ENCODE peak calls at places on chromosomes 2 and 18, in seven cellular contexts. F is SK-N-SH, Z is HepG2, X is K562, M is HCT116, U is GM12878, A is H1. H is an unnamed sample.

GRCh38 chr2:1971124-1971523 is 226.8 kb upstream of the PXDN start:
- DNase-seq in Z (no peak), U (no peak), A (peak), M (no peak), X (no peak), F (no peak), H (no peak)

GRCh38 chr2:85448840-85449588 is 30.5 kb downstream of the SH2D6 start:
- DNase-seq in F (no peak), U (no peak), A (no peak), M (no peak), X (no peak), Z (no peak), H (no peak)

GRCh38 chr2:239938651-239939486 is 86.3 kb downstream of the NDUFA10 start:
- DNase-seq in A (no peak), Z (no peak), U (no peak), F (no peak), M (no peak), X (no peak), H (no peak)

GRCh38 chr2:111905990-111906735 is 7.8 kb downstream of the MERTK start:
- DNase-seq in A (no peak), Z (no peak), F (no peak), X (no peak), U (peak), M (no peak), H (no peak)

GRCh38 chr2:191066281-191067233 is 52.6 kb upstream of the STAT1 start:
- DNase-seq in F (no peak), X (no peak), M (no peak), U (no peak), Z (no peak), A (no peak), H (no peak)

GRCh38 chr2:185859506-185859905 is 120.9 kb downstream of the FSIP2 start:
- DNase-seq in X (no peak), F (no peak), M (no peak), U (no peak), A (no peak), Z (no peak), H (no peak)

GRCh38 chr2:235204923-235205322 is 253.1 kb downstream of the SH3BP4 start:
- DNase-seq in M (no peak), A (peak), X (no peak), Z (no peak), U (no peak), F (no peak), H (no peak)

GRCh38 chr2:28346587-28346986 is 46.1 kb upstream of the FOSL2 start:
- DNase-seq in M (no peak), U (no peak), F (peak), X (no peak), A (no peak), Z (no peak), H (no peak)

GRCh38 chr2:128789221-128789620 is 470.6 kb upstream of the HS6ST1 start:
- DNase-seq in Z (no peak), X (no peak), F (no peak), U (no peak), M (no peak), A (peak), H (no peak)

GRCh38 chr2:231926180-231926741 is at the start of gene NPPC:
- DNase-seq in U (no peak), A (peak), M (no peak), F (peak), X (peak), Z (peak), H (peak)

GRCh38 chr2:133674433-133675331 is 106.4 kb upstream of the NCKAP5 start:
- DNase-seq in A (peak), F (no peak), M (no peak), X (no peak), U (no peak), Z (peak), H (peak)

GRCh38 chr2:7673843-7674242 is 756.6 kb downstream of the RNF144A start:
- DNase-seq in Z (no peak), U (no peak), F (no peak), M (no peak), A (no peak), X (no peak), H (no peak)

GRCh38 chr2:128260239-128261138 is 58.2 kb downstream of the HS6ST1 start:
- DNase-seq in M (peak), A (peak), F (peak), Z (peak), U (no peak), X (no peak), H (no peak)

GRCh38 chr2:78541088-78541450 is 484.4 kb upstream of the REG3G start:
- DNase-seq in Z (peak), A (no peak), U (no peak), M (no peak), X (peak), F (no peak), H (no peak)

GRCh38 chr2:197675711-197676188 is 363 bp upstream of the RFTN2 start:
- DNase-seq in U (no peak), A (no peak), Z (no peak), F (no peak), X (no peak), M (no peak), H (no peak)

GRCh38 chr2:152648336-152648735 is 68.9 kb downstream of the PRPF40A start:
- DNase-seq in A (no peak), X (no peak), Z (peak), F (no peak), M (no peak), U (no peak), H (no peak)

GRCh38 chr2:200177971-200178911 is 128.3 kb upstream of the SPATS2L start:
- DNase-seq in Z (no peak), F (no peak), M (no peak), A (no peak), U (no peak), X (no peak), H (no peak)

GRCh38 chr2:33785201-33786106 is 186.4 kb upstream of the FAM98A start:
- DNase-seq in M (no peak), Z (no peak), U (peak), A (no peak), F (no peak), X (no peak), H (no peak)

GRCh38 chr2:172094319-172095145 is 8.2 kb downstream of the DLX2 start:
- DNase-seq in X (no peak), Z (no peak), F (peak), U (no peak), A (peak), M (no peak), H (no peak)

DNA sequence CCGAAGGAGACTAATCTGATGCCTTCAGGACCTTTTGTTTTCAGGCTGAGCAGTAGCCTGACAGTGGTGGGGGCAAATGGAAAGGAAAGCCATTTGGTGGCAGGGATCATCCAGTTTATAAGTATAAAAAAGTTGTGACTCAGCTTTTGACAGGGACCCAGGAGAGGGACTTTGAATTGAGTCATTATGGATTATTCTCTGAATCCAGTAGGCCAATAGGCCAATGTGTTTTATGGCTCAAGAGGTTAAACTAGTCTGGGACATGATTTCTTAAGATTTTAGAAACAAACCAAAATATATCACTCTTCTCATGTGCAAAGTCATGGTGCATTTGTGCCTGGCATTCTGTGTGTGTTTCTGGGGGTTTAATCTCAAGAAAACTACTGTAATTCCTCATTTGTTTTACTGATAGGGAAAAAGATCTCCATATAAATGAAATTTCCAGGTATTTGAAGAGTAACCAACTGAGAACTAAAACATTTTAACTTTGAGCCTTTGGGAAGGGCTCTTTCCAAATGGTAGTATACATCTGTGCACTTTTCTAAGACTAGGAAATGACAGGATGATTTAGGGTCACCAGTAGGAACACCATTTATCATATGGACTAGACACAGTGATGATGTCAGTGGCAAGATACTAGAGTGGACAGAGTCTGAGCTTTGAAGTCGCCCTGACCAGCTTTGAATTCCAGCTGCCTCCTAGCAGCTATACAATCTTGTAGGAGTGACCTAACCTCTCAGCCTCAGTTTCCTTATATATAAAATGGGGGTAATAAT is 56.6 kb downstream of the E2F6 start:
- DNase-seq in M (no peak), F (no peak), X (no peak), A (no peak), Z (no peak), U (no peak), H (no peak)
- TF ChIP-seq JUND in M (no peak), F (no peak), X (peak), A (no peak), Z (no peak), U (no peak), H (no peak)

GRCh38 chr2:176200971-176201370 is 12.5 kb downstream of the HOXD1 start:
- DNase-seq in Z (no peak), A (no peak), U (no peak), M (no peak), F (no peak), X (no peak), H (no peak)

GRCh38 chr2:176202491-176202890 is 14.0 kb downstream of the HOXD1 start:
- DNase-seq in Z (no peak), M (no peak), U (no peak), A (no peak), F (no peak), X (no peak), H (no peak)

GRCh38 chr2:176199902-176200301 is 11.4 kb downstream of the HOXD1 start:
- DNase-seq in M (no peak), Z (no peak), A (no peak), U (no peak), F (no peak), X (no peak), H (no peak)
- TF ChIP-seq JUND in M (no peak), Z (no peak), A (no peak), U (no peak), F (no peak), X (no peak), H (no peak)

GRCh38 chr2:127007652-127008051 is 99.3 kb downstream of the BIN1 start:
- DNase-seq in M (no peak), Z (no peak), U (no peak), X (no peak), A (no peak), F (no peak), H (no peak)
- TF ChIP-seq JUND in M (no peak), Z (no peak), U (no peak), X (no peak), A (no peak), F (no peak), H (no peak)

DNA sequence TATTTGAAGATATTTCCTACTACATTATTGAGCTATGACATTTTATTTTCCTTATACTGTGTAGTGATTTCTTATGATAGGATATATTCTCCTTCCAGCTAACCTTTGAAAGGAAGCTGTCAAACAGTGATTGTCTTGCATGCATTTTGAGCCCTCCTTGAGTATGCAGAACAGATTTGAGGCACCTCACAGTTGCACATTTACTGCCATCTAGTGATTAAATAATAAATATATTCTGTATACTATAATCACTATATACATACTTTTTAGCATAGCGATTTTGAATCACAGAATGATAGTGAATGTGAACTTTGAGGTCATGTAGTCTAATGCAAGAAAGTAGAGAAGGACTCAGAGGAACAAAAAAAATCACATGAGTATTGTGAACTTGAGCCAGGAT is 268.4 kb upstream of the CDH19 start:
- DNase-seq in M (no peak), A (no peak), U (no peak), X (no peak), F (peak), Z (no peak), H (peak)
- TF ChIP-seq JUND in M (no peak), A (no peak), U (no peak), X (no peak), F (no peak), Z (no peak), H (no peak)

GRCh38 chr2:223109341-223109740 is 57.4 kb downstream of the KCNE4 start:
- DNase-seq in U (no peak), A (no peak), M (no peak), Z (no peak), X (no peak), F (no peak), H (no peak)

GRCh38 chr2:223117533-223117932 is 65.5 kb downstream of the KCNE4 start:
- DNase-seq in Z (no peak), X (no peak), A (no peak), F (no peak), M (no peak), U (no peak), H (no peak)

GRCh38 chr2:223114917-223115316 is 62.9 kb downstream of the KCNE4 start:
- DNase-seq in M (no peak), Z (no peak), X (no peak), A (no peak), U (no peak), F (no peak), H (no peak)

GRCh38 chr2:223114170-223114569 is 62.2 kb downstream of the KCNE4 start:
- DNase-seq in Z (no peak), F (no peak), X (no peak), A (no peak), M (no peak), U (no peak), H (no peak)

DNA sequence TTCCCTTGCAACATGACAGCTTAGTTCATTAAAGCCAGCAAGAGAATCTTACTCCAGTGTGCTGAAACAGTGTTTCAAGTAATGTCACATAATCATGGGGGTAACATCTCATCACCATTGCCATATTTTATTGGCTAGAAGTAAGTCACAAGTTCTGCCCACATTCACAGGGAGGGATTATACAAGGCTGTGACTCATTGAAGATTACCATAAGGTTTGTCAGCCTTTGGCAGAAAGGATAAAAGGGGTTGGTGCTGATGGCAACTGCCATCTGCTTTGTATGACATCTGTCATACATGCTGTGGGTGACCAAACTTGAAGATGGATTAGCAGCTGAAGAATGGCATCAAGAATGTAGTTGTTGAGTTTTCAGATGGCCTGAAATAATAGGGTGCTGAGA is 61.2 kb downstream of the KCNE4 start:
- DNase-seq in U (no peak), Z (no peak), A (no peak), X (no peak), M (no peak), F (no peak), H (no peak)
- TF ChIP-seq JUND in U (no peak), Z (no peak), A (no peak), X (no peak), M (no peak), F (no peak), H (no peak)

DNA sequence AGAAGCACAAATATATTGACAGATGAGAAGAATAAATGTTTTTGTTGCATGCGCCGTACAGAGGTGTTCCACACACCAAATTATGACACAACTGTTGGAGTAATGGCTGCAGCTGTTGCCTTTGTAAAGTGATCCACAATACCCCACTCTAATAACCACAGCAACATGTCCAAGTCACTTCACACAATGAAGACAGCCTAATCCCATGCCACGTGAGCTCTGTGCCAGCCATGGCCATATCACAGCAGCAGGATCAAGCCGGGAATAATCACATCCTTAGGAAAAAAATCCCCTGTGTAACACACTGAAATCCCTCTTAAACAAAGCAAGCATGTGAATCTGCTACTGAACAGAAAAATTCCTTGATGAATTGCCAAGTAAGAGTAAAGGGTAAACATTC is 179.5 kb upstream of the PARD3B start:
- DNase-seq in F (no peak), X (no peak), U (no peak), Z (no peak), M (no peak), A (no peak), H (no peak)
- TF ChIP-seq JUND in F (no peak), X (no peak), U (no peak), Z (no peak), M (no peak), A (no peak), H (no peak)

GRCh38 chr2:23502096-23502495 is 117.1 kb downstream of the KLHL29 start:
- DNase-seq in U (no peak), M (no peak), F (no peak), X (no peak), Z (no peak), A (no peak), H (no peak)
- TF ChIP-seq JUND in U (no peak), M (no peak), F (no peak), X (no peak), Z (no peak), A (no peak), H (no peak)

GRCh38 chr2:11203480-11203879 is 48.2 kb downstream of the SLC66A3 start:
- DNase-seq in F (no peak), Z (no peak), X (no peak), U (peak), A (no peak), M (peak), H (no peak)
- TF ChIP-seq JUND in F (peak), Z (no peak), X (peak), U (no peak), A (no peak), M (peak), H (no peak)

DNA sequence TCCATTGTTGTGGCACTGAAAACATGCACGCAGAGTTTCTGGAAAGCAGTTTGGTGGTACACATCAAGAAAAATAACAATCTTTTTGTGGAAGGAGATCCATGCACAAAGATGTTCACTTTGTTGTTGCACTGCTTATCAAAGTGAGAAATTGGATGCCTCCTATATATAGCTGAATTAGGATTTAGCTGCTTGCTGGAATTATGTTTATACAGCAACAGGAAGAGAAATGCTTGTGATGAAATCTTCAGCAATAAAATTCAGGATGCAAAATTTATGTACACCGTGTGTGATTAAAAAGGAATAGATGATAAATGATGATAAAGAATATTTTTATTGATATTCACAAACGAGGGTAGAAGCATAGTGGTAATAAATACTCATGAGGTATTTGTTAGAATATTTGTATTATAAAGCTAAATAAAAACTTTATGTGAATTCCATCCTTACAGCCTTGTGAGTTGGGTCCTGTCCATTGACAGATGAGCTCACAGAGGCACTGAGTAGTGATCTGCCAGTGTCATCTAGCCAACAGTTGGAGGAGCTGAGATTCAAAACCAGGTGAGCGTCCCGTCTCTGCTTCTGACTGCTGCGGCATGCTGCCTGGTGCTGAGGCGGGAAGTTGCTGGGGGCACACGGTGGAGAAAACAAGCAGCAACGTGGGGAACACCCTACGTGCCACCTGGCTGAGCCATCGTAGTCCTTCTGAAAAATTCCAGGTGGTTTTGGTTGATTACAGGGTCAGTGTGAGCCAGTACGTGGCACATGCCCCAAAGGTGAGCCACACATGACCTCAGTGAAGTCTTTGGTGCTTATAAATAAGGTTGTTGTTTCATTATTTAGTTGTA is 80.2 kb downstream of the ASAP2 start:
- DNase-seq in M (peak), X (no peak), U (no peak), A (no peak), Z (no peak), F (no peak), H (no peak)
- TF ChIP-seq JUND in M (no peak), X (no peak), U (no peak), A (no peak), Z (no peak), F (no peak), H (no peak)

DNA sequence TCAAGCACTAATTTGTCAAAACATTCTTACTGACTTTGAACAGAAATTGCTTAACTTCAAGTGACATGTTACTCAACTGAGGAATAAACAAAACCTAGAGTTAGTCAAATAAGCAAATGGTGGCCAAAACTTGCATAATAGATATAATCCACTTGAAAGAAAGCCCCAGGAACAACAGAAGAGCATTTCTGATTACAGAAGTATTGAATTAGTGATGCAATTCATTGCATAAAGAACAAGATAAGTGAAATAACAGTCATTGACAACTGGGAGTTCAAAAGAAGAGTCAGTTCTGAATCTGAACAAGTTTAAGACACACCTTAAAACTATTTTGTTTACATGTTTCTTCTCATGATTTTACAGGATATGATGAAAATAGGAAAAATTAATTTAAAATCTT is 30.8 kb downstream of the COBLL1 start:
- DNase-seq in Z (peak), X (no peak), A (no peak), M (no peak), F (no peak), U (no peak), H (no peak)
- TF ChIP-seq JUND in Z (no peak), X (no peak), A (no peak), M (no peak), F (no peak), U (no peak), H (no peak)